ENCODE peak calls at places on chromosomes 6 and 20, in nine cellular contexts. D, Z, B, H, E, J, L, Q and F are unnamed samples. For H3K36me3 and H3K4me1, the result is how much of the 10 kb centered on the place peaks cover.

GRCh38 chr20:22557403-22558276 is 26.7 kb downstream of the FOXA2 start:
- DNase-seq in H (no peak), D (no peak), J (no peak), B (no peak), L (no peak), Z (no peak), Q (no peak), E (no peak), F (no peak)

GRCh38 chr20:52731086-52731485 is 241.1 kb upstream of the TSHZ2 start:
- DNase-seq in H (peak), B (no peak), Q (no peak), E (no peak), D (peak), L (no peak), Z (no peak), J (no peak), F (no peak)

GRCh38 chr6:125030969-125031368 is 68.7 kb downstream of the RNF217 start:
- DNase-seq in H (no peak), E (no peak), B (no peak), Q (no peak), J (no peak), Z (no peak), D (no peak), L (no peak), F (no peak)

GRCh38 chr6:35299674-35300073 is 2.1 kb downstream of the DEF6 start:
- DNase-seq in L (no peak), B (no peak), Q (no peak), D (no peak), Z (no peak), J (no peak), E (no peak), H (no peak), F (no peak)

GRCh38 chr20:59955131-59955796 is 3.0 kb upstream of the CDH26 start:
- DNase-seq in B (no peak), D (peak), Q (no peak), L (no peak), H (peak), E (no peak), Z (no peak), J (no peak), F (no peak)

GRCh38 chr6:87661503-87661902 is 40.5 kb downstream of the AKIRIN2 start:
- DNase-seq in D (no peak), H (no peak), J (no peak), L (no peak), E (no peak), Z (no peak), B (no peak), Q (no peak), F (no peak)

GRCh38 chr6:25342784-25343183 is 63.6 kb downstream of the CARMIL1 start:
- DNase-seq in J (no peak), D (no peak), Q (no peak), E (no peak), H (no peak), L (no peak), Z (peak), B (peak), F (no peak)

GRCh38 chr6:124535746-124536145 is 426.5 kb upstream of the RNF217 start:
- DNase-seq in Q (peak), E (no peak), D (no peak), Z (peak), L (no peak), J (no peak), B (no peak), H (no peak), F (no peak)

GRCh38 chr20:50491926-50492634 is 18.1 kb upstream of the PTPN1 start:
- DNase-seq in D (no peak), H (no peak), Z (peak), J (no peak), Q (no peak), E (no peak), B (no peak), L (no peak), F (no peak)

GRCh38 chr6:160992323-160993314 is 1.1 kb downstream of the MAP3K4 start:
- DNase-seq in H (peak), Z (peak), Q (peak), E (peak), B (peak), J (peak), L (no peak), D (peak), F (peak)

GRCh38 chr6:21739241-21739640 is 145.7 kb downstream of the SOX4 start:
- DNase-seq in H (no peak), B (no peak), D (no peak), Z (no peak), L (no peak), J (no peak), Q (no peak), E (no peak), F (no peak)

GRCh38 chr20:47704746-47705496 is 80.4 kb downstream of the SULF2 start:
- DNase-seq in J (peak), E (no peak), Z (peak), B (no peak), L (no peak), D (no peak), Q (no peak), H (no peak), F (no peak)

GRCh38 chr6:36467625-36468024 is 24.8 kb downstream of the KCTD20 start:
- DNase-seq in Z (no peak), L (no peak), Q (no peak), H (no peak), B (no peak), J (no peak), D (no peak), E (no peak), F (no peak)

GRCh38 chr6:11706186-11706585 is 72.4 kb downstream of the ADTRP start:
- DNase-seq in J (no peak), E (no peak), B (no peak), L (no peak), Q (no peak), D (no peak), H (no peak), Z (no peak), F (no peak)

GRCh38 chr6:56671651-56672461 is 29.2 kb upstream of the DST start:
- DNase-seq in L (no peak), E (no peak), B (peak), Q (no peak), D (peak), H (no peak), Z (no peak), J (peak), F (peak)

DNA sequence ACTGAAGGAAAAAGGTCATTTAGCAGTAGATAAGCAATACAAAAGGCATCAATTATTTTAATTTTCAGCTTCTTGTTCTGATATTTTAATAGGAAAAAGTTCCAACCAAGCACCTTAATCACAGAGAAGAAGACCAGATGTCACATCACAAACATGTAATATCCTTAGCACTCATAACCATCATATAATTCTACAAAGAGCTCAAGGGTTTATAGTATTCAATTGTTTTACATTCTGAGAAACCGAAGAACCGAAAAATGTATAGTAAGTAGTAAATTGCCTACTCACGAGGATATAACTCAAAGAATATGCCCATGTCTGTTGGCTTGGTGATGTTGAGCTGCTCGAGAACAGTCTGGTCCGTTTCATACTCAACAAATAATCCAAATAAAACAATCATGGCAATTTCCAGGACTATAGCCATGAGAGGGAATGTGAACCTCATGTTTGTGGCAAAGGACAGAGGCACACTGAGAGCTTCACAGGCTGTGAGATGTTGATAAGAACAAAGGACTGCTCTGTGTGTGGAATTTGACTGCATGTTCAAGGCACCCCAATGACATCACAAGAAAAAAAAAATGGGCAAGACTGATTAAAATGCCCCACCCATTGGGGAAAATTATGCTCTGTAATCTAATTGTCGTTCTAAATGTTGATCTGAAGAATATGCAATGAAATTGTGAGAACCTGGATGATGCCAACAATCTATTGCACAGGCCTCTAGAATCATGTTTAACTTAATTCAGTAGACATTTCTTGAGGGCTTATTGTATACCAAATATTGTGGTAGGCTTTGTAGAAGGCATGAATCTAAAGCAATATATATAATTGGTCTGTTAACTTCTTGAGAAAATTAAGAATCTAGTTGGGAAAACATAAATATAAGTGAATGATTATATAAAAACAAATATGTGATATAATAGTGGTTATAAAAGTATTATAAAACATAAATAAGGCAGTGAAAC is at the start of gene RHAG:
- DNase-seq in J (no peak), H (no peak), D (no peak), E (no peak), Z (no peak), B (no peak), Q (no peak), L (no peak), F (no peak)
- H3K36me3 ChIP-seq in J (under half), H (under half), D (under half), E (under half), Z (under half), B (under half), Q (under half), L (under half), F (under half)

DNA sequence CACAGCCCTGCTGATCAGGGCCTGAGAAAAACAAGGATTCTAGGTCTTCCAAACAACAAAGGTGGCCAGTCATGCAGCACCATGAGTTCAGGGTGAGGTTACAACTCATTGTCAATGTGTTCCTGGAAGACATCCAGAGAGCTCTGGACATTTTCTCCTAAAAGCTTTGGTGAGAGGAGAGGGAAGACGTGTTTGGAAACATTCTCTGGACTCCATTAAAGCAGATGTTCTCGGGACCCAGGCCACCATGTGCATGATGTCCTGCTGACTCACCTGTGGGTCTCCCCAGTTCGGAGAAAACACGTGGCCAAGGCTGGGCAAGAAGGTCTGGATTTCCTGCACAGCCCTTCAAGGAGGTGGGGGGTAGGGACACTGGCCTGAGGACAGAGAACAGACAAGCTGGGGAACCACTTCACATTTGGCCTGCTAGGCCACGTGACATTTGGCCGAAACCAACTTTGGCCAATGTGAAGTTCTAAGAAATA is 61.6 kb downstream of the KCNB1 start:
- DNase-seq in J (peak), Q (no peak), E (no peak), D (no peak), H (no peak), L (no peak), B (no peak), Z (no peak), F (no peak)
- H3K4me1 ChIP-seq in J (under half), Q (under half), E (under half), D (under half), H (under half), L (under half), B (under half), Z (under half), F (under half)

GRCh38 chr6:47310131-47310480 is 401 bp upstream of the TNFRSF21 start:
- DNase-seq in B (no peak), D (no peak), J (no peak), Q (no peak), Z (no peak), H (no peak), L (no peak), E (no peak), F (no peak)
- TF ChIP-seq CTCF in B (no peak), D (no peak), J (no peak), Q (no peak), Z (no peak), H (no peak), L (no peak), E (no peak), F (no peak)

GRCh38 chr6:14827366-14827765 is 418.5 kb upstream of the JARID2 start:
- DNase-seq in Q (no peak), B (no peak), Z (no peak), E (no peak), J (no peak), D (no peak), H (no peak), L (no peak), F (no peak)
- H3K36me3 ChIP-seq in Q (under half), B (under half), Z (under half), E (under half), J (under half), D (under half), H (under half), L (under half), F (under half)

GRCh38 chr20:45347936-45348809 is at the start of gene SDC4:
- DNase-seq in H (peak), Z (peak), E (peak), B (peak), J (peak), D (peak), Q (peak), L (peak), F (peak)

GRCh38 chr20:45346291-45346718 is 1.9 kb downstream of the SDC4 start:
- DNase-seq in E (no peak), Z (peak), D (no peak), J (no peak), H (no peak), Q (no peak), L (no peak), B (no peak), F (no peak)

GRCh38 chr20:45345104-45345936 is 2.9 kb downstream of the SDC4 start:
- DNase-seq in H (peak), B (no peak), Q (no peak), L (no peak), D (no peak), Z (peak), E (no peak), J (no peak), F (no peak)

GRCh38 chr20:45346851-45347250 is 1.4 kb downstream of the SDC4 start:
- DNase-seq in L (no peak), E (no peak), H (no peak), Q (no peak), D (no peak), B (no peak), Z (no peak), J (no peak), F (no peak)

GRCh38 chr20:45347297-45347935 is 808 bp downstream of the SDC4 start:
- DNase-seq in E (no peak), J (no peak), Q (no peak), H (no peak), L (no peak), Z (no peak), B (peak), D (no peak), F (no peak)
- H3K4me1 ChIP-seq in E (under half), J (under half), Q (under half), H (under half), L (half or more), Z (under half), B (under half), D (under half), F (under half)

DNA sequence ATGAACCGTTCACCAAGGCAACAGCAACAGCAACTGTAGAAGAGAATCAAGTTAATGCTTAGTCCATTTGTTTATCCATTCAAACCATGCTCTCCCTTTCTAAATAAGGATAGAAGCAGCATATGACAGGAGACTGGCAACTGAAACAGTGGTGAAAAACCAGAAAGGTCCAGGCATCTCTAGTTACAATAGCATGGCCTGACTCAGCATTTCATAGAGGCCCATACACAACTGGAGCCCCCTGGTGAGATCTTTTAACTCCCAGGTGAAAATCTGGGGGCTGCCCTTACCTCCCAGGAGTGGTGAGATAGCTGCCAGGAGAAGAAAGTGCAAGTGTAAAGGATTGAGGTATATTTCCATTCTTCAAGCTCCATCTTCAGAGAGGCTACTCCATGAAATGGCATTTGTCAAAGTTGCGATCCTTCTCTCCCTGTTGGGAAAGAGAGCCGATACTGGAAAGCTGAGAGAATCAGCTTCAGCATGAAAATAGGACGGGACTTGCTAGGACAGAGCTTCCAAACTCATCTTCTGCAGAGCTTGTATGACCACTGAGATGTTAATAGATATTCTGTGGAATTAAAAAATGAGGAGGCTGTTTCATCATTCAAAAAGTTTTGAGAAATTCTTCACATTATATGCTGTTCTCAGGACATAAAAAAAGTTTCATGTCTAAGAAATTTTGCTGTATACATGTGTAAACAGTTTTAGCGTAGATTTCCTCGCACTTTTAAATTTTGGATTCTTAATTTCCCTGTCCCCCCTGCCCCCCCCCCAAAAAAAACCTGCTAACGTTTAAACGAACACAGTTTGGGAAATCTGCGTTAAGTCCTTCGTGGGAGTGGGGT is 10.9 kb upstream of the SLC2A12 start:
- DNase-seq in Q (no peak), D (peak), E (peak), J (no peak), L (no peak), H (no peak), Z (no peak), B (no peak), F (no peak)
- TF ChIP-seq CTCF in Q (no peak), D (no peak), E (no peak), J (no peak), L (no peak), H (no peak), Z (no peak), B (no peak), F (no peak)

DNA sequence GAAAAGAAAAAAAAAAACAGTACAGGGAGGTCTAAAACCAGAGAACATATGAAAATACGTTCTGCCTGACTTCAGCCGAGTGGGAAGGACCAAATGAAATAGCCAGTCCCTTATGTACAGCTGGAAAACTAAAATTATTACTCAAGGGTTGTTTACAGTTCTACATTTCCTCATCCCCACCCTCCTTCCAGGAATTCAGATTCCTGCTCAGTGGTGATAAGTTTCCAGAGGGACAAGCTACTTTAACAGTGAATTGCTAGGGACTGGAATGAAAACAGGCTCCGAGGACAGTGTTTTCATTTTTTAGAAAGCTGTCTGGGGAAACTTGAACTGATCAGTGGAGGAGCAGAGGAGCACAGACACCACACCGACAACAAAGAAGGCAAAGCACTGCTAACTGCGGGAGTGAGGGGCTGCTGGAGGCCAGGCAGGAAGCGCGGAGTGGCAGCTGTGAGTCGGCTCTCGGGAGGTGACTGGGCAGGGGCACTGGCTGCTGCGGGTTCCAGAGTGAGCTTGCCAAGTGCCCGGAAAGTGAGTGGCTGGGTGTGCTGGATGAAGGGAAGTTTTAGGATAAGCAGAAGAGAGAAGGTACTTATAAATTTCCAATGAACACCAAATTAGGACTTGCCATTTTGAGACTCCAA is 322.2 kb downstream of the ESR1 start:
- DNase-seq in L (no peak), Q (peak), Z (no peak), E (no peak), D (no peak), J (no peak), H (no peak), B (no peak), F (no peak)
- H3K36me3 ChIP-seq in L (under half), Q (under half), Z (under half), E (under half), D (under half), J (under half), H (under half), B (half or more), F (under half)